ENCODE peak calls at places on chromosomes 4 and X, in five cellular contexts. F is activated T-cell treated with anti-CD3 and anti-CD28 coated beads for 48 hours, D is heart left ventricle, Y is tibial artery, N is ACHN. I is an unnamed sample.
A peak's percentile ranks its signal among the peaks of the same experiment; 100 is the strongest.

GRCh38 chr4:7655549-7656243 is 221.0 kb upstream of the PSAPL1 start:
- DNase-seq in D (no peak), N (no peak), Y (no peak), F (no peak), I (no peak)

GRCh38 chr4:45453258-45453841 is 670.5 kb downstream of the GABRG1 start:
- DNase-seq in F (no peak), D (no peak), Y (no peak), N (peak; percentile 56), I (peak; percentile 12)

GRCh38 chr4:65917486-65917885 is 247.2 kb upstream of the EPHA5 start:
- DNase-seq in N (no peak), Y (no peak), D (no peak), F (no peak), I (no peak)

GRCh38 chr4:53563824-53564223 is 27.5 kb downstream of the LNX1 start:
- DNase-seq in N (no peak), F (peak; percentile 18), Y (no peak), D (no peak), I (no peak)

GRCh38 chr4:185017964-185018772 is at the start of gene HELT:
- DNase-seq in F (no peak), Y (no peak), D (no peak), N (no peak), I (no peak)

GRCh38 chr4:40843696-40844095 is 93.9 kb downstream of the NSUN7 start:
- DNase-seq in D (no peak), N (peak; percentile 17), F (no peak), Y (peak; percentile 25), I (no peak)

GRCh38 chr4:90606781-90607180 is 479.6 kb downstream of the CCSER1 start:
- DNase-seq in D (no peak), F (no peak), N (no peak), Y (no peak), I (no peak)

GRCh38 chrX:134679644-134680043 is 21.4 kb upstream of the PLAC1 start:
- DNase-seq in N (no peak), F (no peak), D (no peak), Y (no peak), I (no peak)

GRCh38 chr4:186685744-186686143 is 37.9 kb downstream of the FAT1 start:
- DNase-seq in F (no peak), N (peak; percentile 93), D (no peak), Y (no peak), I (peak; percentile 11)

GRCh38 chrX:119606508-119607389 is 525 bp upstream of the NKRF start:
- DNase-seq in N (peak; percentile 2), Y (no peak), F (no peak), D (no peak), I (peak; percentile 5)

GRCh38 chrX:145751943-145752342 is 65.7 kb upstream of the SLITRK2 start:
- DNase-seq in Y (no peak), F (no peak), D (no peak), N (no peak), I (no peak)

GRCh38 chr4:147160908-147161513 is 215.3 kb upstream of the TTC29 start:
- DNase-seq in D (no peak), Y (no peak), F (no peak), N (peak; percentile 46), I (peak; percentile 39)

GRCh38 chr4:173524218-173525117 is 5.6 kb downstream of the HAND2 start:
- DNase-seq in D (no peak), Y (no peak), N (no peak), F (no peak), I (no peak)